ENCODE peak calls at places on chromosomes 5 and 9, in five cellular contexts. One of them, this sample, is unnamed.
A peak's percentile ranks its signal among the peaks of the same experiment; 100 is the strongest.

GRCh38 chr9:127562841-127563523 is 49.1 kb upstream of the STXBP1 start:
- DNase-seq in HCT116: no peak
- DNase-seq in effector memory CD4-positive, alpha-beta T cell: no peak
- DNase-seq in endodermal cell: no peak
- DNase-seq in GM12865: no peak
- DNase-seq in this sample: peak; percentile 74

GRCh38 chr9:135702002-135702721 is at the start of gene KCNT1:
- DNase-seq in GM12865: peak; percentile 15
- DNase-seq in HCT116: no peak
- DNase-seq in effector memory CD4-positive, alpha-beta T cell: peak; percentile 17
- DNase-seq in endodermal cell: peak; percentile 93
- DNase-seq in this sample: no peak

GRCh38 chr9:134186471-134187109 is 22.2 kb upstream of the RNU6ATAC start:
- DNase-seq in GM12865: no peak
- DNase-seq in HCT116: no peak
- DNase-seq in endodermal cell: peak; percentile 42
- DNase-seq in effector memory CD4-positive, alpha-beta T cell: no peak
- DNase-seq in this sample: no peak

GRCh38 chr9:121753802-121754654 is 102.6 kb downstream of the DAB2IP start:
- DNase-seq in GM12865: no peak
- DNase-seq in endodermal cell: no peak
- DNase-seq in HCT116: no peak
- DNase-seq in effector memory CD4-positive, alpha-beta T cell: no peak
- DNase-seq in this sample: no peak

GRCh38 chr9:135282001-135282731 is 194.7 kb downstream of the OLFM1 start:
- DNase-seq in GM12865: peak; percentile 13
- DNase-seq in HCT116: peak; percentile 27
- DNase-seq in endodermal cell: no peak
- DNase-seq in effector memory CD4-positive, alpha-beta T cell: no peak
- DNase-seq in this sample: no peak

GRCh38 chr5:144304683-144305082 is 134.0 kb downstream of the KCTD16 start:
- DNase-seq in HCT116: no peak
- DNase-seq in effector memory CD4-positive, alpha-beta T cell: no peak
- DNase-seq in endodermal cell: no peak
- DNase-seq in GM12865: peak; percentile 13
- DNase-seq in this sample: no peak

GRCh38 chr5:172854958-172855357 is 20.9 kb downstream of the ERGIC1 start:
- DNase-seq in GM12865: no peak
- DNase-seq in effector memory CD4-positive, alpha-beta T cell: no peak
- DNase-seq in HCT116: no peak
- DNase-seq in endodermal cell: no peak
- DNase-seq in this sample: no peak

GRCh38 chr5:36690041-36690941 is 83.9 kb downstream of the SLC1A3 start:
- DNase-seq in effector memory CD4-positive, alpha-beta T cell: peak; percentile 21
- DNase-seq in endodermal cell: peak; percentile 96
- DNase-seq in HCT116: peak; percentile 81
- DNase-seq in GM12865: peak; percentile 88
- DNase-seq in this sample: peak; percentile 97

GRCh38 chr5:110957934-110958333 is 113.6 kb upstream of the TSLP start:
- DNase-seq in GM12865: no peak
- DNase-seq in effector memory CD4-positive, alpha-beta T cell: no peak
- DNase-seq in endodermal cell: no peak
- DNase-seq in HCT116: no peak
- DNase-seq in this sample: no peak

GRCh38 chr5:68395844-68396523 is 180.4 kb downstream of the PIK3R1 start:
- DNase-seq in GM12865: no peak
- DNase-seq in HCT116: no peak
- DNase-seq in endodermal cell: no peak
- DNase-seq in effector memory CD4-positive, alpha-beta T cell: no peak
- DNase-seq in this sample: no peak

GRCh38 chr5:54259090-54259489 is 51.3 kb downstream of the ARL15 start:
- DNase-seq in effector memory CD4-positive, alpha-beta T cell: no peak
- DNase-seq in HCT116: no peak
- DNase-seq in endodermal cell: no peak
- DNase-seq in GM12865: no peak
- DNase-seq in this sample: no peak

GRCh38 chr5:3615829-3616228 is 20.2 kb downstream of the IRX1 start:
- DNase-seq in GM12865: no peak
- DNase-seq in HCT116: no peak
- DNase-seq in endodermal cell: no peak
- DNase-seq in effector memory CD4-positive, alpha-beta T cell: no peak
- DNase-seq in this sample: no peak

GRCh38 chr5:137231535-137231934 is 267.6 kb downstream of the SPOCK1 start:
- DNase-seq in effector memory CD4-positive, alpha-beta T cell: no peak
- DNase-seq in GM12865: no peak
- DNase-seq in endodermal cell: no peak
- DNase-seq in HCT116: no peak
- DNase-seq in this sample: no peak

GRCh38 chr9:113669523-113670115 is 206.1 kb downstream of the RGS3 start:
- DNase-seq in endodermal cell: no peak
- DNase-seq in effector memory CD4-positive, alpha-beta T cell: no peak
- DNase-seq in GM12865: no peak
- DNase-seq in HCT116: no peak
- DNase-seq in this sample: no peak

GRCh38 chr5:54658014-54658413 is 140.5 kb downstream of the SNX18 start:
- DNase-seq in HCT116: no peak
- DNase-seq in endodermal cell: no peak
- DNase-seq in effector memory CD4-positive, alpha-beta T cell: no peak
- DNase-seq in GM12865: no peak
- DNase-seq in this sample: no peak

GRCh38 chr5:77180167-77181081 is 30.1 kb upstream of the PDE8B start:
- DNase-seq in effector memory CD4-positive, alpha-beta T cell: no peak
- DNase-seq in GM12865: no peak
- DNase-seq in endodermal cell: peak; percentile 74
- DNase-seq in HCT116: no peak
- DNase-seq in this sample: no peak

GRCh38 chr9:12884736-12885395 is 110.0 kb downstream of the LURAP1L start:
- DNase-seq in effector memory CD4-positive, alpha-beta T cell: no peak
- DNase-seq in HCT116: peak; percentile 55
- DNase-seq in endodermal cell: no peak
- DNase-seq in GM12865: peak; percentile 1
- DNase-seq in this sample: peak; percentile 14

GRCh38 chr5:42614509-42614908 is 142.1 kb upstream of the CCDC152 start:
- DNase-seq in effector memory CD4-positive, alpha-beta T cell: no peak
- DNase-seq in HCT116: no peak
- DNase-seq in endodermal cell: no peak
- DNase-seq in GM12865: no peak
- DNase-seq in this sample: no peak

GRCh38 chr9:89425024-89425805 is 72.7 kb downstream of the SEMA4D start:
- DNase-seq in endodermal cell: no peak
- DNase-seq in HCT116: no peak
- DNase-seq in GM12865: no peak
- DNase-seq in effector memory CD4-positive, alpha-beta T cell: no peak
- DNase-seq in this sample: no peak

GRCh38 chr5:95822038-95822407 is 503 bp downstream of the GLRX start:
- DNase-seq in GM12865: peak; percentile 87
- DNase-seq in effector memory CD4-positive, alpha-beta T cell: no peak
- DNase-seq in endodermal cell: peak; percentile 83
- DNase-seq in HCT116: no peak
- DNase-seq in this sample: no peak

GRCh38 chr5:95822408-95823240 is at the start of gene GLRX:
- DNase-seq in GM12865: peak; percentile 80
- DNase-seq in effector memory CD4-positive, alpha-beta T cell: peak; percentile 46
- DNase-seq in endodermal cell: peak; percentile 89
- DNase-seq in HCT116: peak; percentile 80
- DNase-seq in this sample: peak; percentile 66

GRCh38 chr5:95823241-95823737 is 763 bp upstream of the GLRX start:
- DNase-seq in endodermal cell: peak; percentile 53
- DNase-seq in HCT116: no peak
- DNase-seq in GM12865: peak; percentile 45
- DNase-seq in effector memory CD4-positive, alpha-beta T cell: no peak
- DNase-seq in this sample: no peak

GRCh38 chr5:95824747-95825146 is 2.2 kb upstream of the GLRX start:
- DNase-seq in GM12865: no peak
- DNase-seq in effector memory CD4-positive, alpha-beta T cell: no peak
- DNase-seq in HCT116: no peak
- DNase-seq in endodermal cell: no peak
- DNase-seq in this sample: no peak

GRCh38 chr5:95823738-95824609 is 1.4 kb upstream of the GLRX start:
- DNase-seq in effector memory CD4-positive, alpha-beta T cell: peak; percentile 54
- DNase-seq in HCT116: peak; percentile 85
- DNase-seq in endodermal cell: peak; percentile 72
- DNase-seq in GM12865: peak; percentile 85
- DNase-seq in this sample: peak; percentile 86
- H3K4me3 ChIP-seq in effector memory CD4-positive, alpha-beta T cell: peak overlapping the region; percentile 77
- H3K4me3 ChIP-seq in HCT116: peak overlapping the region; percentile 69
- H3K4me3 ChIP-seq in endodermal cell: peak overlapping the region; percentile 91
- H3K4me3 ChIP-seq in GM12865: peak overlapping the region; percentile 63
- H3K4me3 ChIP-seq in this sample: peak overlapping the region; percentile 51

DNA sequence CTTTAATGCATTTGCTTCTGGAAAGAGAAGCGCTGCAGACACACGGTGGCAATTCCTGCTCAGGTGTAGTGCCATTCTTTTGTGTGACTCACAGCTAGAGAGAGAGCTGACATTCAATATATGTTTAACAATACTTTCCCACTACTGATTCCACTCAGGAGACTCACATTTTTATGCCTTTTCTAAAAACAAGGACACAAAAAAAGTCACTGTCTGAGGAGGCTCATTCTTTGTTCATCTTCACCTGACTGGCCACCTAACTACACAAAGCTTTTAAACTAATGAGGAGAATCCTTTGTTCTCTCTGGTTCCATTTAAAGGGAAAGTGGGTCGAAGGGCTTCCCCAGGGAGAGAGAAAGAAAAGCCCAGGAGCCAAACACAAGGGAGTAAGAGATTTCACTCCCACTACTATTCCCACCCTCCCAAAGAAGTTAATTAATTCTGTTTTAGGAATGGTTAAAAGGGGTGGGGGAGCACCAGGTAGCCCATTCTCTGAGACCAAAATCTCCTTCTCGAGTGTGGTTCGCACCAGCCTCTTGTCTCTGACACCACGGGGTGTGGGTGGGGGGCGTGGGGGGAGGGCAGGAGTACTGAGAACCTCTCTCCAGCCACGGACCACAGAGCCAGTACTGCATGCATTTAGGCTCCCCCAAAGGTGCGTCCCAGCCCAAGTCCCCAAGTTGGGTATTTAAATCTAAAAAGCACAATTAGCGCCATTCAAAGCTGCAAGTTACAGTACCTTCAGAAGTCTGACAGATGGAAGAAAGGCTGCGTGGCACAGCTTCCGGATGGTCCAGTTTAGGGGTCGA is 778 bp downstream of the TRPM3 start:
- DNase-seq in HCT116: no peak
- DNase-seq in endodermal cell: no peak
- DNase-seq in GM12865: no peak
- DNase-seq in effector memory CD4-positive, alpha-beta T cell: no peak
- DNase-seq in this sample: no peak
- H3K4me3 ChIP-seq in HCT116: no peak overlapping the region
- H3K4me3 ChIP-seq in endodermal cell: peak overlapping the region; percentile 75
- H3K4me3 ChIP-seq in GM12865: no peak overlapping the region
- H3K4me3 ChIP-seq in effector memory CD4-positive, alpha-beta T cell: no peak overlapping the region
- H3K4me3 ChIP-seq in this sample: no peak overlapping the region

GRCh38 chr5:1208743-1209551 is 7.6 kb downstream of the SLC6A19 start:
- DNase-seq in HCT116: no peak
- DNase-seq in effector memory CD4-positive, alpha-beta T cell: no peak
- DNase-seq in GM12865: no peak
- DNase-seq in endodermal cell: no peak
- DNase-seq in this sample: no peak
- H3K4me3 ChIP-seq in HCT116: no peak overlapping the region
- H3K4me3 ChIP-seq in effector memory CD4-positive, alpha-beta T cell: no peak overlapping the region
- H3K4me3 ChIP-seq in GM12865: no peak overlapping the region
- H3K4me3 ChIP-seq in endodermal cell: no peak overlapping the region
- H3K4me3 ChIP-seq in this sample: no peak overlapping the region

DNA sequence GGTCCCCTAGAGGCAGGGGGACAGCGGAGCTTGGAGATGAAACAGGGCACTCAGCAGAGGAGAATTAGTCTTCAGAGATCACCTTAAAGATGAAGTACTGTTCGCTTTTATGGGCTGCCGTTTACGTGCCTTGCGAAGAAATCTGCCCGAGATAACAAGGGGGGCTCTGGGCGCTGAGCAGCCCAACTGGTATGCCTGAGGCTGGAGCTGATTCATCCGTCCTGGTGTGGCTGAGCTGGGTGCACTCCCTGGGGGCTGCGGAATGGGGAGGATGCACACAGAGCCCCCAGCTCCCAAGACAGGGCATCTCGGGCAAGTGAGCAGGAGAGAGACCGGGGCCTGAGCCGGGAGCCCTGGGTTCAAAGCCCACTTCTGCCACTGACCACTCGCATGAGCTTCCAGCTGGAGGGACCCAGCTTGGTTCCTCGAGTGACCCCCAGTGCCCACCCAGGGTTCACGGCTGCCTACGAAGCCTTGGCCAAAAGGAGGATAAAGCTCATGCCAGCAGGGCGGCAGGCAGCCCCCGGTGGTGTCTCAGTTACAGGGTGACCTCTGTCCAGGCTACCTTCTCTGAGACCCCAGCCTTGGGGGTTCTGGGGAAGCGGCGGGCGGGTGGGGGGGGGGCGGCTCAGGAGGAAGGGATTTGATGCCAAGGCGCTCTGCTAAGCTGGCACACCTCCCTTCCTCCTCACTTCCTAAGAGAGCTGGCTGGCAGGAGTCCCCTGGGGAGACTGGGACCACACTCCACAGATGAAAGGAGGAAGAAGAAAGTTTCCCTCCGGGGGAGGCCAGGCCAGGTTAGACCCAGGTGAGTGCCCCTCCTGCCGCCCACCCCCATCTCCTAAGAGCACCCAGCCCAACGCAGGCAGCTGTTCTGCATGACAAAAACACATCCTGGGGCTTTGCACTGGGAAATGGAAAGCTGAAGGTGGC is 5.7 kb downstream of the FIBCD1 start:
- DNase-seq in HCT116: no peak
- DNase-seq in GM12865: no peak
- DNase-seq in effector memory CD4-positive, alpha-beta T cell: no peak
- DNase-seq in endodermal cell: no peak
- DNase-seq in this sample: no peak
- H3K4me3 ChIP-seq in HCT116: no peak overlapping the region
- H3K4me3 ChIP-seq in GM12865: no peak overlapping the region
- H3K4me3 ChIP-seq in effector memory CD4-positive, alpha-beta T cell: no peak overlapping the region
- H3K4me3 ChIP-seq in endodermal cell: no peak overlapping the region
- H3K4me3 ChIP-seq in this sample: no peak overlapping the region

GRCh38 chr5:151086905-151087360 is 6.1 kb upstream of the TNIP1 start:
- DNase-seq in HCT116: no peak
- DNase-seq in effector memory CD4-positive, alpha-beta T cell: peak; percentile 72
- DNase-seq in endodermal cell: no peak
- DNase-seq in GM12865: peak; percentile 82
- DNase-seq in this sample: peak; percentile 72
- H3K4me3 ChIP-seq in HCT116: no peak overlapping the region
- H3K4me3 ChIP-seq in effector memory CD4-positive, alpha-beta T cell: peak overlapping the region; percentile 42
- H3K4me3 ChIP-seq in endodermal cell: no peak overlapping the region
- H3K4me3 ChIP-seq in GM12865: peak overlapping the region; percentile 92
- H3K4me3 ChIP-seq in this sample: peak overlapping the region; percentile 38

This sample was measured in SJSA1.